ENCODE peak calls at places on chromosomes 1 and 21, in seven cellular contexts. K, R, L, D, N, W and X are unnamed samples.

GRCh38 chr1:165144757-165145397 is 211.6 kb downstream of the LMX1A start:
- DNase-seq in W (peak; percentile 69), D (no peak), L (peak; percentile 17), R (no peak), K (no peak), N (peak; percentile 5), X (no peak)

GRCh38 chr1:246597340-246597739 is 31.1 kb downstream of the CNST start:
- DNase-seq in L (peak; percentile 70), K (peak; percentile 44), N (no peak), R (no peak), W (peak; percentile 96), D (no peak), X (no peak)

GRCh38 chr1:39691383-39692151 is at the start of gene HPCAL4:
- DNase-seq in N (peak; percentile 85), W (peak; percentile 87), K (peak; percentile 100), L (peak; percentile 10), D (peak; percentile 81), R (peak; percentile 94), X (peak; percentile 64)

GRCh38 chr1:61081135-61081636 is 1.2 kb upstream of the NFIA start:
- DNase-seq in K (no peak), W (no peak), R (no peak), N (no peak), L (no peak), D (no peak), X (no peak)

GRCh38 chr1:21302747-21303715 is 12.8 kb upstream of the ECE1 start:
- DNase-seq in K (no peak), L (peak; percentile 62), R (no peak), D (no peak), N (no peak), W (peak; percentile 90), X (no peak)

GRCh38 chr1:231134624-231135023 is 27.2 kb upstream of the TRIM67 start:
- DNase-seq in K (no peak), W (no peak), L (no peak), N (no peak), D (no peak), R (no peak), X (no peak)

GRCh38 chr1:226610671-226611070 is 62.1 kb downstream of the STUM start:
- DNase-seq in D (no peak), K (no peak), W (no peak), R (no peak), N (no peak), L (no peak), X (no peak)

GRCh38 chr1:59500970-59501742 is 204.3 kb downstream of the FGGY start:
- DNase-seq in R (no peak), L (no peak), D (no peak), N (no peak), K (peak; percentile 66), W (no peak), X (no peak)

GRCh38 chr1:185345913-185346717 is 29.1 kb upstream of the IVNS1ABP start:
- DNase-seq in K (no peak), L (no peak), N (no peak), W (no peak), R (no peak), D (no peak), X (peak; percentile 29)

GRCh38 chr1:27906764-27907163 is 28.0 kb upstream of the SMPDL3B start:
- DNase-seq in L (no peak), R (no peak), W (no peak), N (no peak), K (no peak), D (no peak), X (no peak)

GRCh38 chr1:31505884-31506497 is 70.3 kb upstream of the TINAGL1 start:
- DNase-seq in N (no peak), L (no peak), R (no peak), D (no peak), K (no peak), W (peak; percentile 86), X (peak; percentile 34)

GRCh38 chr1:112581530-112582192 is 37.3 kb downstream of the ST7L start:
- DNase-seq in L (no peak), R (no peak), N (no peak), K (no peak), W (peak; percentile 15), D (no peak), X (no peak)

GRCh38 chr1:247482747-247483146 is 24.8 kb upstream of the OR2B11 start:
- DNase-seq in R (no peak), D (no peak), L (no peak), K (no peak), N (no peak), W (peak; percentile 52), X (no peak)

GRCh38 chr21:37071561-37072238 is 1.2 kb downstream of the PIGP start:
- DNase-seq in D (no peak), K (no peak), N (no peak), W (peak; percentile 93), L (peak; percentile 74), R (no peak), X (no peak)

GRCh38 chr1:167934407-167935251 is 1.9 kb upstream of the DCAF6 start:
- DNase-seq in L (peak; percentile 18), W (peak; percentile 75), N (no peak), K (no peak), R (no peak), D (no peak), X (no peak)

GRCh38 chr1:200641175-200641489 is 20.6 kb upstream of the KIF14 start:
- DNase-seq in R (no peak), N (no peak), D (no peak), W (peak; percentile 55), K (no peak), L (peak; percentile 26), X (no peak)

GRCh38 chr1:21368514-21369289 is 71.2 kb upstream of the NBPF3 start:
- DNase-seq in N (peak; percentile 68), W (peak; percentile 90), L (peak; percentile 73), R (peak; percentile 53), K (peak; percentile 59), D (peak; percentile 57), X (peak; percentile 49)

GRCh38 chr1:98360864-98361263 is 300.7 kb upstream of the SNX7 start:
- DNase-seq in K (no peak), N (no peak), L (no peak), R (no peak), W (no peak), D (no peak), X (no peak)

GRCh38 chr1:116448785-116449385 is 75.8 kb downstream of the ATP1A1 start:
- DNase-seq in N (no peak), R (no peak), L (peak; percentile 9), D (no peak), K (no peak), W (no peak), X (no peak)

GRCh38 chr1:82646336-82646735 is 845.6 kb downstream of the ADGRL2 start:
- DNase-seq in R (no peak), W (no peak), K (no peak), D (no peak), L (no peak), N (no peak), X (no peak)

GRCh38 chr1:115275216-115275615 is 62.8 kb downstream of the NGF start:
- DNase-seq in L (no peak), N (no peak), D (no peak), W (no peak), K (no peak), R (no peak), X (no peak)

GRCh38 chr1:223077434-223077833 is 65.6 kb downstream of the TLR5 start:
- DNase-seq in D (no peak), L (no peak), W (no peak), K (no peak), R (no peak), N (no peak), X (no peak)

GRCh38 chr1:15426492-15427279 is 11.6 kb upstream of the CTRC start:
- DNase-seq in W (no peak), R (no peak), N (no peak), D (no peak), L (peak; percentile 34), K (no peak), X (no peak)

GRCh38 chr1:220696863-220697231 is 6.7 kb downstream of the C1orf115 start:
- DNase-seq in W (peak; percentile 46), N (no peak), R (no peak), K (no peak), D (no peak), L (no peak), X (no peak)

GRCh38 chr21:15421947-15422346 is 307.8 kb upstream of the USP25 start:
- DNase-seq in K (no peak), N (no peak), W (peak; percentile 60), L (no peak), R (no peak), D (no peak), X (no peak)

GRCh38 chr21:44892536-44893277 is 19.2 kb upstream of the PTTG1IP start:
- DNase-seq in R (peak; percentile 75), N (peak; percentile 83), D (peak; percentile 67), K (peak; percentile 7), L (no peak), W (peak; percentile 71), X (peak; percentile 72)

GRCh38 chr1:184596950-184597651 is 157.6 kb downstream of the EDEM3 start:
- DNase-seq in N (no peak), W (no peak), R (no peak), L (no peak), K (no peak), D (no peak), X (no peak)

GRCh38 chr1:227918736-227919135 is 29.0 kb downstream of the WNT9A start:
- DNase-seq in R (no peak), D (no peak), W (no peak), L (no peak), N (no peak), K (no peak), X (no peak)

GRCh38 chr1:193068013-193068412 is 8.6 kb downstream of the RO60 start:
- DNase-seq in W (no peak), N (no peak), L (no peak), K (no peak), D (no peak), R (no peak), X (no peak)

GRCh38 chr1:231232870-231233734 is 7.9 kb upstream of the GNPAT start:
- DNase-seq in D (no peak), N (no peak), K (no peak), W (no peak), L (no peak), R (no peak), X (peak; percentile 51)